ENCODE peak calls at places on chromosomes 11 and 22, in four cellular contexts. One of them, this sample, is unnamed.

GRCh38 chr11:77269484-77270123 is 31.9 kb downstream of the GDPD4 start:
- DNase-seq in stimulated activated CD4-positive, alpha-beta T cell treated with anti-CD3 and anti-CD28 coated beads, Interleukin-12 subunit alpha, Interleukin-12 subunit beta, amount 100 ng/mL, for 48 hours: no peak
- DNase-seq in fibroblast of mammary gland: peak
- DNase-seq in activated T-cell treated with anti-CD3 and anti-CD28 coated beads, Interleukin-2, amount 50 U/mL, for 1 hour: no peak
- DNase-seq in this sample: no peak

GRCh38 chr22:32733900-32734299 is 67.6 kb upstream of the TIMP3 start:
- DNase-seq in stimulated activated CD4-positive, alpha-beta T cell treated with anti-CD3 and anti-CD28 coated beads, Interleukin-12 subunit alpha, Interleukin-12 subunit beta, amount 100 ng/mL, for 48 hours: no peak
- DNase-seq in fibroblast of mammary gland: no peak
- DNase-seq in activated T-cell treated with anti-CD3 and anti-CD28 coated beads, Interleukin-2, amount 50 U/mL, for 1 hour: no peak
- DNase-seq in this sample: no peak

GRCh38 chr11:120909676-120910215 is 114.2 kb upstream of the TBCEL start:
- DNase-seq in fibroblast of mammary gland: no peak
- DNase-seq in stimulated activated CD4-positive, alpha-beta T cell treated with anti-CD3 and anti-CD28 coated beads, Interleukin-12 subunit alpha, Interleukin-12 subunit beta, amount 100 ng/mL, for 48 hours: no peak
- DNase-seq in activated T-cell treated with anti-CD3 and anti-CD28 coated beads, Interleukin-2, amount 50 U/mL, for 1 hour: no peak
- DNase-seq in this sample: no peak

GRCh38 chr11:46696212-46696558 is 4.2 kb downstream of the ARHGAP1 start:
- DNase-seq in stimulated activated CD4-positive, alpha-beta T cell treated with anti-CD3 and anti-CD28 coated beads, Interleukin-12 subunit alpha, Interleukin-12 subunit beta, amount 100 ng/mL, for 48 hours: no peak
- DNase-seq in activated T-cell treated with anti-CD3 and anti-CD28 coated beads, Interleukin-2, amount 50 U/mL, for 1 hour: no peak
- DNase-seq in fibroblast of mammary gland: no peak
- DNase-seq in this sample: no peak

GRCh38 chr11:121535122-121535796 is 82.5 kb upstream of the SORL1-AS1 start:
- DNase-seq in stimulated activated CD4-positive, alpha-beta T cell treated with anti-CD3 and anti-CD28 coated beads, Interleukin-12 subunit alpha, Interleukin-12 subunit beta, amount 100 ng/mL, for 48 hours: no peak
- DNase-seq in activated T-cell treated with anti-CD3 and anti-CD28 coated beads, Interleukin-2, amount 50 U/mL, for 1 hour: no peak
- DNase-seq in fibroblast of mammary gland: peak
- DNase-seq in this sample: no peak

GRCh38 chr22:17575681-17576080 is 12.4 kb downstream of the SLC25A18 start:
- DNase-seq in activated T-cell treated with anti-CD3 and anti-CD28 coated beads, Interleukin-2, amount 50 U/mL, for 1 hour: no peak
- DNase-seq in fibroblast of mammary gland: no peak
- DNase-seq in stimulated activated CD4-positive, alpha-beta T cell treated with anti-CD3 and anti-CD28 coated beads, Interleukin-12 subunit alpha, Interleukin-12 subunit beta, amount 100 ng/mL, for 48 hours: no peak
- DNase-seq in this sample: peak

GRCh38 chr11:36273110-36273509 is 16.1 kb downstream of the COMMD9 start:
- DNase-seq in stimulated activated CD4-positive, alpha-beta T cell treated with anti-CD3 and anti-CD28 coated beads, Interleukin-12 subunit alpha, Interleukin-12 subunit beta, amount 100 ng/mL, for 48 hours: no peak
- DNase-seq in activated T-cell treated with anti-CD3 and anti-CD28 coated beads, Interleukin-2, amount 50 U/mL, for 1 hour: no peak
- DNase-seq in fibroblast of mammary gland: peak
- DNase-seq in this sample: no peak

GRCh38 chr22:50705851-50706351 is 32.1 kb upstream of the ACR start:
- DNase-seq in activated T-cell treated with anti-CD3 and anti-CD28 coated beads, Interleukin-2, amount 50 U/mL, for 1 hour: no peak
- DNase-seq in fibroblast of mammary gland: no peak
- DNase-seq in stimulated activated CD4-positive, alpha-beta T cell treated with anti-CD3 and anti-CD28 coated beads, Interleukin-12 subunit alpha, Interleukin-12 subunit beta, amount 100 ng/mL, for 48 hours: no peak
- DNase-seq in this sample: peak

GRCh38 chr11:125975634-125976033 is 29.8 kb downstream of the VSIG10L2 start:
- DNase-seq in fibroblast of mammary gland: no peak
- DNase-seq in activated T-cell treated with anti-CD3 and anti-CD28 coated beads, Interleukin-2, amount 50 U/mL, for 1 hour: no peak
- DNase-seq in stimulated activated CD4-positive, alpha-beta T cell treated with anti-CD3 and anti-CD28 coated beads, Interleukin-12 subunit alpha, Interleukin-12 subunit beta, amount 100 ng/mL, for 48 hours: no peak
- DNase-seq in this sample: no peak

GRCh38 chr11:100876826-100877545 is 189.9 kb downstream of the ARHGAP42 start:
- DNase-seq in stimulated activated CD4-positive, alpha-beta T cell treated with anti-CD3 and anti-CD28 coated beads, Interleukin-12 subunit alpha, Interleukin-12 subunit beta, amount 100 ng/mL, for 48 hours: no peak
- DNase-seq in fibroblast of mammary gland: peak
- DNase-seq in activated T-cell treated with anti-CD3 and anti-CD28 coated beads, Interleukin-2, amount 50 U/mL, for 1 hour: no peak
- DNase-seq in this sample: no peak

GRCh38 chr22:42340695-42341383 is 70.4 kb upstream of the TCF20 start:
- DNase-seq in stimulated activated CD4-positive, alpha-beta T cell treated with anti-CD3 and anti-CD28 coated beads, Interleukin-12 subunit alpha, Interleukin-12 subunit beta, amount 100 ng/mL, for 48 hours: no peak
- DNase-seq in fibroblast of mammary gland: no peak
- DNase-seq in activated T-cell treated with anti-CD3 and anti-CD28 coated beads, Interleukin-2, amount 50 U/mL, for 1 hour: no peak
- DNase-seq in this sample: no peak

GRCh38 chr22:50293441-50294318 is 13.8 kb downstream of the PLXNB2 start:
- DNase-seq in stimulated activated CD4-positive, alpha-beta T cell treated with anti-CD3 and anti-CD28 coated beads, Interleukin-12 subunit alpha, Interleukin-12 subunit beta, amount 100 ng/mL, for 48 hours: no peak
- DNase-seq in fibroblast of mammary gland: peak
- DNase-seq in activated T-cell treated with anti-CD3 and anti-CD28 coated beads, Interleukin-2, amount 50 U/mL, for 1 hour: no peak
- DNase-seq in this sample: no peak

GRCh38 chr11:33742249-33742851 is 6.1 kb upstream of the CD59 start:
- DNase-seq in activated T-cell treated with anti-CD3 and anti-CD28 coated beads, Interleukin-2, amount 50 U/mL, for 1 hour: no peak
- DNase-seq in stimulated activated CD4-positive, alpha-beta T cell treated with anti-CD3 and anti-CD28 coated beads, Interleukin-12 subunit alpha, Interleukin-12 subunit beta, amount 100 ng/mL, for 48 hours: no peak
- DNase-seq in fibroblast of mammary gland: peak
- DNase-seq in this sample: no peak

GRCh38 chr11:10807629-10808552 is 835 bp downstream of the EIF4G2 start:
- DNase-seq in stimulated activated CD4-positive, alpha-beta T cell treated with anti-CD3 and anti-CD28 coated beads, Interleukin-12 subunit alpha, Interleukin-12 subunit beta, amount 100 ng/mL, for 48 hours: no peak
- DNase-seq in fibroblast of mammary gland: peak
- DNase-seq in activated T-cell treated with anti-CD3 and anti-CD28 coated beads, Interleukin-2, amount 50 U/mL, for 1 hour: peak
- DNase-seq in this sample: peak

GRCh38 chr11:113952070-113952469 is 22.8 kb upstream of the HTR3A start:
- DNase-seq in fibroblast of mammary gland: no peak
- DNase-seq in activated T-cell treated with anti-CD3 and anti-CD28 coated beads, Interleukin-2, amount 50 U/mL, for 1 hour: no peak
- DNase-seq in stimulated activated CD4-positive, alpha-beta T cell treated with anti-CD3 and anti-CD28 coated beads, Interleukin-12 subunit alpha, Interleukin-12 subunit beta, amount 100 ng/mL, for 48 hours: no peak
- DNase-seq in this sample: no peak

GRCh38 chr22:29346659-29347058 is 31.2 kb upstream of the RASL10A start:
- DNase-seq in activated T-cell treated with anti-CD3 and anti-CD28 coated beads, Interleukin-2, amount 50 U/mL, for 1 hour: no peak
- DNase-seq in stimulated activated CD4-positive, alpha-beta T cell treated with anti-CD3 and anti-CD28 coated beads, Interleukin-12 subunit alpha, Interleukin-12 subunit beta, amount 100 ng/mL, for 48 hours: no peak
- DNase-seq in fibroblast of mammary gland: no peak
- DNase-seq in this sample: no peak

GRCh38 chr11:67613960-67614715 is 7.4 kb downstream of the NDUFV1 start:
- DNase-seq in stimulated activated CD4-positive, alpha-beta T cell treated with anti-CD3 and anti-CD28 coated beads, Interleukin-12 subunit alpha, Interleukin-12 subunit beta, amount 100 ng/mL, for 48 hours: peak
- DNase-seq in activated T-cell treated with anti-CD3 and anti-CD28 coated beads, Interleukin-2, amount 50 U/mL, for 1 hour: peak
- DNase-seq in fibroblast of mammary gland: peak
- DNase-seq in this sample: peak

GRCh38 chr11:6298605-6299004 is 21.7 kb downstream of the CAVIN3 start:
- DNase-seq in fibroblast of mammary gland: peak
- DNase-seq in activated T-cell treated with anti-CD3 and anti-CD28 coated beads, Interleukin-2, amount 50 U/mL, for 1 hour: no peak
- DNase-seq in stimulated activated CD4-positive, alpha-beta T cell treated with anti-CD3 and anti-CD28 coated beads, Interleukin-12 subunit alpha, Interleukin-12 subunit beta, amount 100 ng/mL, for 48 hours: no peak
- DNase-seq in this sample: no peak

GRCh38 chr11:86947541-86947940 is 7.7 kb downstream of the FZD4 start:
- DNase-seq in stimulated activated CD4-positive, alpha-beta T cell treated with anti-CD3 and anti-CD28 coated beads, Interleukin-12 subunit alpha, Interleukin-12 subunit beta, amount 100 ng/mL, for 48 hours: no peak
- DNase-seq in activated T-cell treated with anti-CD3 and anti-CD28 coated beads, Interleukin-2, amount 50 U/mL, for 1 hour: no peak
- DNase-seq in fibroblast of mammary gland: peak
- DNase-seq in this sample: no peak

GRCh38 chr22:35376728-35377472 is 4.0 kb upstream of the HMOX1 start:
- DNase-seq in stimulated activated CD4-positive, alpha-beta T cell treated with anti-CD3 and anti-CD28 coated beads, Interleukin-12 subunit alpha, Interleukin-12 subunit beta, amount 100 ng/mL, for 48 hours: no peak
- DNase-seq in activated T-cell treated with anti-CD3 and anti-CD28 coated beads, Interleukin-2, amount 50 U/mL, for 1 hour: no peak
- DNase-seq in fibroblast of mammary gland: peak
- DNase-seq in this sample: no peak

GRCh38 chr11:95715777-95716241 is 73.8 kb downstream of the FAM76B start:
- DNase-seq in activated T-cell treated with anti-CD3 and anti-CD28 coated beads, Interleukin-2, amount 50 U/mL, for 1 hour: no peak
- DNase-seq in stimulated activated CD4-positive, alpha-beta T cell treated with anti-CD3 and anti-CD28 coated beads, Interleukin-12 subunit alpha, Interleukin-12 subunit beta, amount 100 ng/mL, for 48 hours: no peak
- DNase-seq in fibroblast of mammary gland: peak
- DNase-seq in this sample: no peak

GRCh38 chr11:75532200-75532972 is 6.6 kb upstream of the GDPD5 start:
- DNase-seq in fibroblast of mammary gland: peak
- DNase-seq in stimulated activated CD4-positive, alpha-beta T cell treated with anti-CD3 and anti-CD28 coated beads, Interleukin-12 subunit alpha, Interleukin-12 subunit beta, amount 100 ng/mL, for 48 hours: peak
- DNase-seq in activated T-cell treated with anti-CD3 and anti-CD28 coated beads, Interleukin-2, amount 50 U/mL, for 1 hour: peak
- DNase-seq in this sample: peak

GRCh38 chr11:112929432-112929831 is 31.8 kb upstream of the NCAM1 start:
- DNase-seq in activated T-cell treated with anti-CD3 and anti-CD28 coated beads, Interleukin-2, amount 50 U/mL, for 1 hour: no peak
- DNase-seq in stimulated activated CD4-positive, alpha-beta T cell treated with anti-CD3 and anti-CD28 coated beads, Interleukin-12 subunit alpha, Interleukin-12 subunit beta, amount 100 ng/mL, for 48 hours: no peak
- DNase-seq in fibroblast of mammary gland: no peak
- DNase-seq in this sample: no peak

GRCh38 chr22:46894081-46894671 is 131.7 kb downstream of the TBC1D22A start:
- DNase-seq in activated T-cell treated with anti-CD3 and anti-CD28 coated beads, Interleukin-2, amount 50 U/mL, for 1 hour: no peak
- DNase-seq in fibroblast of mammary gland: peak
- DNase-seq in stimulated activated CD4-positive, alpha-beta T cell treated with anti-CD3 and anti-CD28 coated beads, Interleukin-12 subunit alpha, Interleukin-12 subunit beta, amount 100 ng/mL, for 48 hours: no peak
- DNase-seq in this sample: no peak

GRCh38 chr11:1341928-1342524 is 32.6 kb upstream of the TOLLIP start:
- DNase-seq in stimulated activated CD4-positive, alpha-beta T cell treated with anti-CD3 and anti-CD28 coated beads, Interleukin-12 subunit alpha, Interleukin-12 subunit beta, amount 100 ng/mL, for 48 hours: no peak
- DNase-seq in activated T-cell treated with anti-CD3 and anti-CD28 coated beads, Interleukin-2, amount 50 U/mL, for 1 hour: no peak
- DNase-seq in fibroblast of mammary gland: peak
- DNase-seq in this sample: no peak

GRCh38 chr11:76706667-76707066 is 36.1 kb upstream of the LRRC32 start:
- DNase-seq in stimulated activated CD4-positive, alpha-beta T cell treated with anti-CD3 and anti-CD28 coated beads, Interleukin-12 subunit alpha, Interleukin-12 subunit beta, amount 100 ng/mL, for 48 hours: no peak
- DNase-seq in fibroblast of mammary gland: no peak
- DNase-seq in activated T-cell treated with anti-CD3 and anti-CD28 coated beads, Interleukin-2, amount 50 U/mL, for 1 hour: no peak
- DNase-seq in this sample: no peak

GRCh38 chr22:31187627-31188026 is 24.5 kb upstream of the LIMK2 start:
- DNase-seq in fibroblast of mammary gland: no peak
- DNase-seq in activated T-cell treated with anti-CD3 and anti-CD28 coated beads, Interleukin-2, amount 50 U/mL, for 1 hour: no peak
- DNase-seq in stimulated activated CD4-positive, alpha-beta T cell treated with anti-CD3 and anti-CD28 coated beads, Interleukin-12 subunit alpha, Interleukin-12 subunit beta, amount 100 ng/mL, for 48 hours: no peak
- DNase-seq in this sample: no peak

GRCh38 chr11:34302046-34302921 is 55.5 kb downstream of the ABTB2 start:
- DNase-seq in stimulated activated CD4-positive, alpha-beta T cell treated with anti-CD3 and anti-CD28 coated beads, Interleukin-12 subunit alpha, Interleukin-12 subunit beta, amount 100 ng/mL, for 48 hours: no peak
- DNase-seq in activated T-cell treated with anti-CD3 and anti-CD28 coated beads, Interleukin-2, amount 50 U/mL, for 1 hour: no peak
- DNase-seq in fibroblast of mammary gland: peak
- DNase-seq in this sample: peak

GRCh38 chr11:71256080-71256479 is 3.7 kb upstream of the SHANK2 start:
- DNase-seq in stimulated activated CD4-positive, alpha-beta T cell treated with anti-CD3 and anti-CD28 coated beads, Interleukin-12 subunit alpha, Interleukin-12 subunit beta, amount 100 ng/mL, for 48 hours: no peak
- DNase-seq in fibroblast of mammary gland: no peak
- DNase-seq in activated T-cell treated with anti-CD3 and anti-CD28 coated beads, Interleukin-2, amount 50 U/mL, for 1 hour: no peak
- DNase-seq in this sample: no peak

GRCh38 chr11:73942030-73942429 is 8.8 kb upstream of the DNAJB13 start:
- DNase-seq in activated T-cell treated with anti-CD3 and anti-CD28 coated beads, Interleukin-2, amount 50 U/mL, for 1 hour: no peak
- DNase-seq in stimulated activated CD4-positive, alpha-beta T cell treated with anti-CD3 and anti-CD28 coated beads, Interleukin-12 subunit alpha, Interleukin-12 subunit beta, amount 100 ng/mL, for 48 hours: no peak
- DNase-seq in fibroblast of mammary gland: no peak
- DNase-seq in this sample: no peak

GRCh38 chr11:82315093-82315492 is 418.6 kb downstream of the FAM181B start:
- DNase-seq in activated T-cell treated with anti-CD3 and anti-CD28 coated beads, Interleukin-2, amount 50 U/mL, for 1 hour: no peak
- DNase-seq in fibroblast of mammary gland: peak
- DNase-seq in stimulated activated CD4-positive, alpha-beta T cell treated with anti-CD3 and anti-CD28 coated beads, Interleukin-12 subunit alpha, Interleukin-12 subunit beta, amount 100 ng/mL, for 48 hours: no peak
- DNase-seq in this sample: no peak

GRCh38 chr11:12857572-12857971 is 151.5 kb upstream of the RASSF10 start:
- DNase-seq in fibroblast of mammary gland: no peak
- DNase-seq in activated T-cell treated with anti-CD3 and anti-CD28 coated beads, Interleukin-2, amount 50 U/mL, for 1 hour: no peak
- DNase-seq in stimulated activated CD4-positive, alpha-beta T cell treated with anti-CD3 and anti-CD28 coated beads, Interleukin-12 subunit alpha, Interleukin-12 subunit beta, amount 100 ng/mL, for 48 hours: no peak
- DNase-seq in this sample: no peak